ENCODE peak calls at places on chromosomes 16 and 17, in seven cellular contexts. R is left lung; N is adrenal gland; G is central memory CD8-positive, alpha-beta T cell; D is uterus; T is erythroblast; K is NCI-H2081 treated with DMSO at 0.1 percent for 48 hours. Y is an unnamed sample.
A peak's percentile ranks its signal among the peaks of the same experiment; 100 is the strongest.

GRCh38 chr17:66032082-66032712 is 159.7 kb downstream of the CEP112 start:
- DNase-seq in R (no peak), N (no peak), G (no peak), D (no peak), T (no peak), K (no peak), Y (no peak)

GRCh38 chr16:50121278-50121677 is 31.8 kb upstream of the TENT4B start:
- DNase-seq in R (no peak), N (no peak), G (no peak), D (no peak), T (no peak), K (no peak), Y (no peak)

GRCh38 chr16:82043680-82044584 is 8.9 kb downstream of the HSD17B2 start:
- DNase-seq in R (no peak), N (no peak), G (no peak), D (no peak), T (no peak), K (no peak), Y (no peak)

GRCh38 chr17:72362466-72363335 is 241.9 kb downstream of the SOX9 start:
- DNase-seq in R (no peak), N (no peak), G (no peak), D (no peak), T (no peak), K (no peak), Y (no peak)

GRCh38 chr17:57009737-57010445 is 32.0 kb downstream of the SCPEP1 start:
- DNase-seq in R (no peak), N (peak; percentile 40), G (peak; percentile 20), D (peak; percentile 20), T (peak; percentile 58), K (no peak), Y (peak; percentile 54)

GRCh38 chr17:74691151-74691550 is 21.6 kb downstream of the CD300LF start:
- DNase-seq in R (no peak), N (no peak), G (no peak), D (no peak), T (no peak), K (no peak), Y (no peak)

GRCh38 chr16:81523387-81524115 is 78.9 kb downstream of the CMIP start:
- DNase-seq in R (no peak), N (peak; percentile 79), G (no peak), D (peak; percentile 44), T (peak; percentile 23), K (no peak), Y (no peak)

GRCh38 chr16:31842864-31843263 is 30.7 kb upstream of the ZNF267 start:
- DNase-seq in R (no peak), N (no peak), G (no peak), D (no peak), T (no peak), K (no peak), Y (no peak)

GRCh38 chr16:9578459-9578858 is 487.0 kb downstream of the HAPSTR1 start:
- DNase-seq in R (no peak), N (no peak), G (no peak), D (no peak), T (no peak), K (no peak), Y (no peak)

GRCh38 chr16:88649924-88650748 is 717 bp downstream of the CYBA start:
- DNase-seq in R (peak; percentile 71), N (peak; percentile 44), G (no peak), D (no peak), T (peak; percentile 17), K (no peak), Y (no peak)

GRCh38 chr16:69384974-69385373 is 833 bp downstream of the TERF2 start:
- DNase-seq in R (no peak), N (no peak), G (no peak), D (no peak), T (no peak), K (no peak), Y (no peak)

GRCh38 chr17:48604770-48605329 is at the start of gene HOXB6:
- DNase-seq in R (no peak), N (no peak), G (no peak), D (no peak), T (no peak), K (no peak), Y (no peak)

GRCh38 chr17:1800240-1800639 is 29.5 kb downstream of the SMYD4 start:
- DNase-seq in R (no peak), N (no peak), G (no peak), D (peak; percentile 8), T (no peak), K (no peak), Y (no peak)

GRCh38 chr17:13334374-13334773 is 267.4 kb downstream of the HS3ST3A1 start:
- DNase-seq in R (no peak), N (no peak), G (no peak), D (no peak), T (no peak), K (no peak), Y (no peak)

GRCh38 chr17:30021708-30022317 is 80.4 kb downstream of the EFCAB5 start:
- DNase-seq in R (no peak), N (peak; percentile 20), G (no peak), D (no peak), T (peak; percentile 62), K (peak; percentile 4), Y (no peak)

GRCh38 chr16:80852261-80852872 is 48.0 kb upstream of the CDYL2 start:
- DNase-seq in R (no peak), N (no peak), G (no peak), D (no peak), T (peak; percentile 51), K (no peak), Y (no peak)

GRCh38 chr17:77173104-77173503 is 32.3 kb downstream of the SEC14L1 start:
- DNase-seq in R (no peak), N (no peak), G (no peak), D (no peak), T (no peak), K (no peak), Y (no peak)

Y was measured in left lobe of liver.